ENCODE peak calls at places on chromosomes 1 and 21, in eight cellular contexts. D is suprapubic skin, L is H1, N is left lung, C is heart right ventricle, W is fibroblast of lung, F is heart left ventricle, S is upper lobe of right lung. J is an unnamed sample.
A peak's percentile ranks its signal among the peaks of the same experiment; 100 is the strongest.

GRCh38 chr1:205616563-205617293 is 15.1 kb downstream of the ELK4 start:
- DNase-seq in L (no peak), C (no peak), S (no peak), F (no peak), N (no peak), D (no peak), W (no peak), J (no peak)

GRCh38 chr1:18144062-18144461 is 36.5 kb downstream of the IGSF21 start:
- DNase-seq in D (no peak), W (no peak), S (no peak), N (no peak), C (no peak), F (no peak), L (no peak), J (no peak)

GRCh38 chr1:98049370-98050115 is 128.7 kb upstream of the DPYD start:
- DNase-seq in L (peak; percentile 59), C (no peak), S (peak; percentile 63), N (no peak), F (no peak), D (no peak), W (peak; percentile 24), J (peak; percentile 64)

GRCh38 chr1:30982937-30983336 is 74.4 kb upstream of the SDC3 start:
- DNase-seq in D (no peak), S (no peak), C (no peak), W (peak; percentile 53), F (no peak), L (no peak), N (no peak), J (no peak)

GRCh38 chr1:173295391-173295790 is 88.3 kb upstream of the TNFSF4 start:
- DNase-seq in F (no peak), L (no peak), C (no peak), N (no peak), W (no peak), D (no peak), S (no peak), J (no peak)

GRCh38 chr1:237702161-237702560 is 188.6 kb downstream of the ZP4 start:
- DNase-seq in D (no peak), C (no peak), W (no peak), N (no peak), L (no peak), S (no peak), F (no peak), J (no peak)

GRCh38 chr1:203168256-203168786 is 7.3 kb downstream of the MYBPH start:
- DNase-seq in S (peak; percentile 55), W (no peak), L (no peak), N (no peak), C (no peak), F (no peak), D (no peak), J (peak; percentile 23)

GRCh38 chr1:19433610-19433999 is 51.7 kb downstream of the CAPZB start:
- DNase-seq in F (no peak), C (no peak), W (no peak), N (no peak), L (no peak), D (no peak), S (no peak), J (no peak)

GRCh38 chr1:203127672-203128611 is at the start of gene ADORA1:
- DNase-seq in F (peak; percentile 67), C (peak; percentile 65), W (peak; percentile 31), L (peak; percentile 82), S (peak; percentile 85), D (peak; percentile 78), N (peak; percentile 70), J (peak; percentile 86)

GRCh38 chr1:26861889-26862371 is 1.0 kb upstream of the SFN start:
- DNase-seq in F (no peak), S (peak; percentile 73), L (no peak), C (no peak), N (peak; percentile 62), D (no peak), W (no peak), J (no peak)

GRCh38 chr1:153963030-153963849 is at the start of gene SLC39A1:
- DNase-seq in F (peak; percentile 99), S (peak; percentile 99), D (peak; percentile 99), C (peak; percentile 98), W (peak; percentile 96), N (peak; percentile 99), L (peak; percentile 99), J (peak; percentile 99)

DNA sequence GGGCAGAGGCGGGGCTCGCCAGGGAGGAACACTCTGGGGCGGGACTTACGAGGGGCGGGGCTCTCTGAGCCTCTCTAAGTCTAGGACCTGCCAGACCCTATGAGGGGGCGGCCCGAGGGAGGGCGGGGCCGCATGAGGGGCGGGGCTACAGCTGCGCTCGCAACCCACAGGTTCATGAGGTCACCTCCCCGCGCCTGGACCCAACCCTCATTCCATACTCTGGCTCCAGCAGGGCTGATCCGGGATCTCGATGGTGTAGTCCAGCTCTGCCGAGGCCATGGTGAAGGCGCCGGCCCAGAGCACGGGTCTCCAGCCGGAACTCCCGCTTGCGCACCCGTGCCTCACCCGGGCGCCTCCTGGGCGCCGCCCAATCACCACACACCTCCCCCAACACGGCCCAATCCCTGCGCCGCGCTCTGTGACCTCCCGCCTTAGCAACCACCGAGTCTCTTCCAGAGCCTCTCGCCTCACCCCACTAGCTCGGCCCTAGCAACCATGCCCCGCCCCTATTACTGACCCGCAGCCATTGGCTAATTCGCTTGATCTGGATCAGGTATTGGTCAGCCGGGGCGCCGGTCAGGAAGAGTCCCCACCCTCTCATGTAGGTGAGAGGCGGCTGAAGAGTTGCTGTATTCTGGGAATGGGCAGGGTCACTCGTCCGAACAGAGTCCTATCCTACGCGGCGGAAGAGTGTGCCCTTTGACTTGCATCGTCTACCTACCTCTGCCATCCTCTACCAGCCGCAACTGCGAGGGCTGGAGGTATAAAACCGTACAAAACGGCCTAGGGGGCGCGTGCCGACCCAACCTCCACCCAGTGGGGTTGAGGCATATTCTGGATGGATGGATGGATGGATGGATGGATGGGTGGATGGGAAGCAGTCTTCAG is at the start of the genes ARMH1 and TMEM53:
- DNase-seq in L (peak; percentile 98), F (peak; percentile 99), W (peak; percentile 99), C (peak; percentile 98), N (peak; percentile 100), S (peak; percentile 99), D (peak; percentile 99), J (peak; percentile 99)
- TF ChIP-seq CTCF in L (no peak), F (no peak), W (no peak), C (no peak), N (no peak), S (no peak), D (no peak), J (peak; percentile 43)

GRCh38 chr21:45280178-45280821 is 7.4 kb downstream of the POFUT2 start:
- DNase-seq in L (no peak), N (peak; percentile 19), F (no peak), C (no peak), S (peak; percentile 43), D (peak; percentile 65), W (no peak), J (peak; percentile 30)

GRCh38 chr21:45282283-45283018 is 5.2 kb downstream of the POFUT2 start:
- DNase-seq in C (no peak), D (peak; percentile 60), S (peak; percentile 42), N (peak; percentile 15), L (no peak), F (no peak), W (no peak), J (no peak)

GRCh38 chr21:45281411-45282282 is 6.0 kb downstream of the POFUT2 start:
- DNase-seq in W (no peak), L (no peak), N (peak; percentile 27), F (no peak), S (peak; percentile 51), D (peak; percentile 75), C (no peak), J (peak; percentile 48)

GRCh38 chr21:45279446-45280177 is 8.1 kb downstream of the POFUT2 start:
- DNase-seq in W (no peak), D (peak; percentile 72), C (no peak), S (no peak), F (no peak), N (peak; percentile 17), L (no peak), J (peak; percentile 29)

DNA sequence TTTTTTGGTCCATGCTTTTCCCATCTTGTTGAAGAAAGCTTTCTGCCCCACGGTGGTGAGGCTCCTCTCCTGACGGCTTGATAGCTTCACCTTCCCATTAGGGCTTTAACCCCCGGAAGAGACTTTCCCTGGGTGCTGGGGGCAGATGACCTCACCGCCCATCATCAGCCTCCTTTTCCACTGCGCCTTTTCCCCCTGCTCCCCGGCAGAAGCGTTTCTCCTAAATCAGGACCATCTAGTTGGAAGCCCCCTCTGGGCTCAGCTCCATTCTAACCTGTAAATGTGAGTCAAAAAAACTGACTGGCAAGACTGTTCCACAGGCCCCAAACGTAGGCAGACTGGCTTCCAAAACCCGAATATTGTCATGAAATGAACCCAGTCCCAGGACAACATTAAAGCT is 6.7 kb downstream of the POFUT2 start:
- DNase-seq in C (no peak), W (no peak), S (peak; percentile 19), N (peak; percentile 16), L (no peak), F (no peak), D (no peak), J (peak; percentile 9)
- H3K27ac ChIP-seq in C (no peak overlapping the region), W (no peak overlapping the region), S (no peak overlapping the region), N (no peak overlapping the region), L (no peak overlapping the region), F (no peak overlapping the region), D (no peak overlapping the region), J (no peak overlapping the region)

DNA sequence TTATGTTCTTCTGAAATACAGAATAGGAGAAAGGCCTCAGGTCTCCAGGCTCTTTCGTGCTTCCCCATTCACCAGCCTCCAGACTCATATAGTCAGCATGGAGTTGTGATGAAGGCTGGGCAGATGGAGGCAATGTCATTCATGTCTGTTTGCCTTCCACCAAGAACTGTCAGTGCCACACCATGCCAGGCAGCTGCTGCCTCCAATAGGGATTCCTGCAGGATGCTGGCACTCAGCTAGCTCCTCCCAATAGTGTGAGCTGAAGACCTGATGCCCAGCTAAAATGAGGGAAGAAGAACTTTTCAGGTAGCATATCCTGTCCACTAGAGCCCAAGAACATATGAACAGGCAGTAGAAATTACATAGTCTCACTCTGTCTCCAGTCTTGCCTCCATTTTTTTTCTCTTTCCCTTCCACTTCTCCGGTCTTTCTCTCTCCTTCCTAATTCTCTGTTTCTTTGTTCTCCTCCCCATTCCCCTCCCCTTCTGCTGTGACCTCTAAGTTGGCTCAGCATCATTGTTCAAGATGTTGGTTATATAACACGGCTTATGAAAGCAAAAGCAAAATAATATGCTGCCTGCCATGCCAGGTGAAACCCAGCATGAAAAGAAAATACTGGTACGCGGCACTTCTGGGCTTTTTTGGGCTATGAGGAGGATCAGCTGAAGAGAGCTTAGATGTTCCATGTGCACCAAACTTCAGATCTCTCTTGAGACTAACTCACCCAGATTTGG is 17.3 kb downstream of the GLUL start:
- DNase-seq in S (no peak), L (no peak), F (no peak), C (no peak), D (no peak), W (no peak), N (no peak), J (no peak)
- H3K4me3 ChIP-seq in S (no peak overlapping the region), L (no peak overlapping the region), F (no peak overlapping the region), C (no peak overlapping the region), D (no peak overlapping the region), W (no peak overlapping the region), N (no peak overlapping the region), J (no peak overlapping the region)

DNA sequence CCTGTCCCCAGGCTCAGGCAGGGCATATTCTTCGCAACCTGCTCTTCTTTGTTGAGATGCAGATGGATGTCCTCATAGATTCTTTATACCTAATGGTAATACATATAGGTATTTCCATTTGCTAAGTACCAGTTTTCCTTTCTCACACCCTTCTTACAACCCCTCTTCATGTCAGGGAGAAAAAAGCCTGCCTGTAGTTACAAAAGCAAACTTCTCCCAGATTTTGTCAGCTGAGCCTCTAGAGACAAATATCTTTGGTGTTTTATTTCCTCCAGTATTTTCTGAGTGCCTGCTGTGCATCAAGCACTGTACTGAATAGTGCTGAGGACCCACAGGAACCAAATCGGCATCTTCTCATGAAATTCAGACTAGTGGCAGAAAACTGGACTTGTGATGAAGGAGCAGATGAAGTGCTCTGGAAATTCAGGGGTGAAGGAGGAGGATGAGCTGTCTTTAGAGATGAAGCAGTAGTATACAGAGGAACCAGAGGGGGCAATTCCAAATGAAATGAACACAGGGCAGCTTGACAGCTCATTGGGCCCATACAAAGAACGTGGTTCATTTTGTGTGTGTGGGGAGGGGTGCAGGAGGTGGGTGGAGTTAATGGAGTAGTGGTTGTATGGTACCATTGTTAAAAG is 33.4 kb downstream of the SLC2A1 start:
- DNase-seq in W (no peak), N (no peak), D (peak; percentile 41), F (no peak), C (no peak), S (no peak), L (peak; percentile 48), J (no peak)
- TF ChIP-seq CTCF in W (no peak), N (no peak), D (no peak), F (no peak), C (no peak), S (no peak), L (no peak), J (no peak)

J was measured in dorsolateral prefrontal cortex.